ENCODE peak calls at places on chromosomes 7 and 10, in seven cellular contexts. Q is HL-60; R is CD8-positive, alpha-beta memory T cell; O is activated effector memory CD4-positive, alpha-beta T cell treated with Interleukin-2 at 50 U/mL for 16 hours; W is stimulated activated CD8-positive, alpha-beta memory T cell treated with anti-CD3 and anti-CD28 coated beads, Interleukin-15, amount 100 ng/mL, for 4 hours; K is AG20443; D is activated naive CD8-positive, alpha-beta T cell treated with anti-CD3 and anti-CD28 coated beads, Interleukin-2, amount 50 U/mL, for 16 hours. P is an unnamed sample.

GRCh38 chr10:101292194-101293006 is 61.6 kb upstream of the BTRC start:
- DNase-seq in D (no peak), K (peak), R (no peak), Q (no peak), W (no peak), O (no peak), P (peak)

GRCh38 chr10:115417585-115418265 is 324.6 kb downstream of the ATRNL1 start:
- DNase-seq in R (no peak), W (no peak), Q (peak), O (no peak), K (peak), D (no peak), P (peak)

GRCh38 chr10:49182776-49183175 is 5.4 kb downstream of the TMEM273 start:
- DNase-seq in O (no peak), D (no peak), W (no peak), Q (no peak), R (no peak), K (no peak), P (no peak)

GRCh38 chr7:100430450-100431285 is 1.0 kb downstream of the MEPCE start:
- DNase-seq in O (no peak), R (peak), W (no peak), K (no peak), D (no peak), Q (peak), P (no peak)

GRCh38 chr7:120857558-120858298 is at the start of gene TSPAN12:
- DNase-seq in Q (peak), K (peak), R (peak), W (no peak), D (no peak), O (peak), P (peak)

GRCh38 chr10:90652519-90652918 is 205.3 kb downstream of the HTR7 start:
- DNase-seq in D (no peak), R (no peak), Q (no peak), W (no peak), O (no peak), K (no peak), P (peak)

GRCh38 chr10:4371691-4372295 is 454.2 kb upstream of the AKR1E2 start:
- DNase-seq in R (no peak), K (no peak), Q (no peak), O (no peak), W (no peak), D (no peak), P (no peak)

GRCh38 chr7:71326596-71326995 is 194.7 kb downstream of the GALNT17 start:
- DNase-seq in Q (no peak), K (no peak), W (no peak), D (no peak), O (no peak), R (no peak), P (no peak)

GRCh38 chr7:68185641-68186040 is 1189.0 kb downstream of the TYW1 start:
- DNase-seq in K (no peak), Q (no peak), W (no peak), D (no peak), R (no peak), O (no peak), P (no peak)

GRCh38 chr10:92689663-92690210 is at the start of gene HHEX:
- DNase-seq in W (no peak), D (no peak), K (peak), Q (peak), O (peak), R (peak), P (peak)

GRCh38 chr10:63164045-63164722 is 31.1 kb downstream of the NRBF2 start:
- DNase-seq in K (no peak), Q (peak), D (no peak), R (no peak), O (no peak), W (no peak), P (no peak)

GRCh38 chr10:121942749-121943148 is 14.9 kb upstream of the ATE1 start:
- DNase-seq in K (peak), R (no peak), D (no peak), O (no peak), W (no peak), Q (peak), P (peak)

GRCh38 chr10:63657812-63658211 is 136.6 kb downstream of the REEP3 start:
- DNase-seq in R (no peak), K (no peak), D (no peak), Q (no peak), O (no peak), W (no peak), P (no peak)

GRCh38 chr10:51711519-51711891 is 12.1 kb upstream of the CSTF2T start:
- DNase-seq in W (no peak), R (no peak), D (no peak), Q (no peak), O (no peak), K (no peak), P (no peak)

GRCh38 chr10:5600908-5601307 is 65.5 kb downstream of the ASB13 start:
- DNase-seq in W (no peak), K (no peak), Q (no peak), R (no peak), O (no peak), D (no peak), P (no peak)

GRCh38 chr10:125151170-125151823 is 9.1 kb downstream of the CTBP2 start:
- DNase-seq in Q (no peak), R (no peak), D (no peak), K (no peak), O (no peak), W (no peak), P (no peak)

GRCh38 chr7:132516042-132516840 is 60.0 kb downstream of the PLXNA4 start:
- DNase-seq in K (peak), O (no peak), Q (no peak), W (no peak), D (no peak), R (no peak), P (peak)

GRCh38 chr10:122159159-122159970 is 111.7 kb upstream of the BTBD16 start:
- DNase-seq in D (no peak), W (no peak), O (no peak), K (no peak), Q (no peak), R (no peak), P (no peak)

GRCh38 chr7:55871932-55872485 is 9.5 kb upstream of the SEPTIN14 start:
- DNase-seq in Q (no peak), O (no peak), K (no peak), R (no peak), W (no peak), D (no peak), P (no peak)

GRCh38 chr7:74097937-74098614 is 14.5 kb downstream of the LIMK1 start:
- DNase-seq in O (no peak), K (peak), Q (no peak), W (no peak), R (no peak), D (no peak), P (peak)

GRCh38 chr10:36141786-36142560 is 499.9 kb upstream of the FZD8 start:
- DNase-seq in R (no peak), K (peak), W (no peak), Q (no peak), O (no peak), D (no peak), P (no peak)

P was measured in fibroblast of lung.